ENCODE peak calls at places on chromosomes 1 and 21, in ten cellular contexts. R is endothelial cell of umbilical vein, O is AG10803, M is activated B cell treated with CpG ODN at 0.5 μM for 24 hours, W is mucosa of descending colon, A is thoracic aorta, J is fibroblast of the aortic adventitia, F is mesothelial cell of epicardium, D is esophagus muscularis mucosa, Z is RWPE1. H is an unnamed sample.

GRCh38 chr1:232968396-232968795 is 18.0 kb downstream of the NTPCR start:
- DNase-seq in R (no peak), O (no peak), M (no peak), W (no peak), A (no peak), J (no peak), F (no peak), D (no peak), Z (no peak), H (no peak)

GRCh38 chr1:21065851-21066250 is 110.8 kb downstream of the EIF4G3 start:
- DNase-seq in R (no peak), O (no peak), M (no peak), W (no peak), A (no peak), J (no peak), F (no peak), D (no peak), Z (no peak), H (no peak)

GRCh38 chr1:12398479-12398878 is 168.6 kb downstream of the VPS13D start:
- DNase-seq in R (no peak), O (no peak), M (no peak), W (no peak), A (no peak), J (no peak), F (no peak), D (no peak), Z (no peak), H (no peak)

GRCh38 chr21:46161180-46161799 is 5.9 kb upstream of the FTCD start:
- DNase-seq in R (no peak), O (no peak), M (peak), W (no peak), A (no peak), J (no peak), F (no peak), D (no peak), Z (no peak), H (no peak)

GRCh38 chr1:19204665-19205266 is 5.3 kb downstream of the UBR4 start:
- DNase-seq in R (no peak), O (no peak), M (no peak), W (no peak), A (no peak), J (peak), F (no peak), D (no peak), Z (no peak), H (no peak)

GRCh38 chr1:109880961-109881894 is 29.4 kb upstream of the CSF1 start:
- DNase-seq in R (no peak), O (no peak), M (no peak), W (no peak), A (no peak), J (peak), F (no peak), D (no peak), Z (no peak), H (no peak)

GRCh38 chr1:110850632-110851031 is 22.3 kb upstream of the CD53 start:
- DNase-seq in R (no peak), O (no peak), M (no peak), W (no peak), A (no peak), J (no peak), F (no peak), D (no peak), Z (no peak), H (no peak)

GRCh38 chr1:203177471-203178039 is 1.9 kb upstream of the MYBPH start:
- DNase-seq in R (no peak), O (peak), M (no peak), W (no peak), A (no peak), J (peak), F (no peak), D (no peak), Z (no peak), H (no peak)

GRCh38 chr1:3676581-3677410 is 24.5 kb downstream of the TP73 start:
- DNase-seq in R (no peak), O (no peak), M (peak), W (no peak), A (no peak), J (no peak), F (no peak), D (no peak), Z (no peak), H (peak)

GRCh38 chr1:81920245-81920740 is 119.6 kb downstream of the ADGRL2 start:
- DNase-seq in R (no peak), O (peak), M (no peak), W (no peak), A (no peak), J (peak), F (peak), D (no peak), Z (no peak), H (peak)

GRCh38 chr21:34986561-34987533 is 62.3 kb downstream of the RUNX1 start:
- DNase-seq in R (no peak), O (peak), M (peak), W (peak), A (no peak), J (peak), F (no peak), D (no peak), Z (no peak), H (no peak)

GRCh38 chr1:218346391-218347204 is 1.5 kb downstream of the TGFB2 start:
- DNase-seq in R (peak), O (peak), M (peak), W (no peak), A (no peak), J (peak), F (no peak), D (no peak), Z (peak), H (peak)

GRCh38 chr1:227999056-227999930 is 7.5 kb upstream of the WNT3A start:
- DNase-seq in R (peak), O (peak), M (peak), W (peak), A (no peak), J (peak), F (peak), D (no peak), Z (peak), H (peak)

GRCh38 chr1:29555043-29555620 is 318.8 kb downstream of the PTPRU start:
- DNase-seq in R (no peak), O (no peak), M (no peak), W (no peak), A (no peak), J (no peak), F (peak), D (no peak), Z (no peak), H (no peak)

GRCh38 chr1:24165500-24165899 is 21.6 kb downstream of the IFNLR1 start:
- DNase-seq in R (no peak), O (no peak), M (no peak), W (no peak), A (no peak), J (no peak), F (no peak), D (no peak), Z (no peak), H (no peak)

GRCh38 chr1:36712151-36712550 is 229.4 kb upstream of the CSF3R start:
- DNase-seq in R (no peak), O (no peak), M (no peak), W (no peak), A (no peak), J (no peak), F (no peak), D (no peak), Z (no peak), H (no peak)

GRCh38 chr1:61337471-61337870 is 255.1 kb downstream of the NFIA start:
- DNase-seq in R (peak), O (peak), M (no peak), W (no peak), A (no peak), J (peak), F (no peak), D (no peak), Z (no peak), H (no peak)

GRCh38 chr1:16392740-16393139 is 25.7 kb downstream of the SZRD1 start:
- DNase-seq in R (no peak), O (no peak), M (no peak), W (no peak), A (no peak), J (peak), F (no peak), D (no peak), Z (no peak), H (no peak)

GRCh38 chr1:8985915-8986813 is 40.1 kb downstream of the SLC2A7 start:
- DNase-seq in R (peak), O (peak), M (no peak), W (peak), A (peak), J (peak), F (no peak), D (no peak), Z (peak), H (no peak)

GRCh38 chr1:246533371-246533905 is 26.4 kb upstream of the SMYD3 start:
- DNase-seq in R (no peak), O (no peak), M (no peak), W (no peak), A (no peak), J (no peak), F (no peak), D (no peak), Z (no peak), H (no peak)

GRCh38 chr1:43688594-43689000 is 18.7 kb upstream of the ST3GAL3 start:
- DNase-seq in R (peak), O (peak), M (no peak), W (no peak), A (no peak), J (peak), F (no peak), D (no peak), Z (no peak), H (no peak)

GRCh38 chr1:200558866-200559459 is 61.6 kb downstream of the KIF14 start:
- DNase-seq in R (peak), O (peak), M (no peak), W (peak), A (no peak), J (peak), F (no peak), D (no peak), Z (peak), H (no peak)

GRCh38 chr1:245710961-245711903 is 556.4 kb downstream of the KIF26B start:
- DNase-seq in R (no peak), O (no peak), M (no peak), W (no peak), A (no peak), J (no peak), F (no peak), D (peak), Z (no peak), H (no peak)

GRCh38 chr1:220457982-220458381 is 70.0 kb upstream of the MARK1 start:
- DNase-seq in R (peak), O (no peak), M (no peak), W (no peak), A (no peak), J (no peak), F (no peak), D (peak), Z (no peak), H (no peak)

GRCh38 chr1:218498061-218498938 is 153.2 kb downstream of the TGFB2 start:
- DNase-seq in R (peak), O (peak), M (no peak), W (no peak), A (no peak), J (peak), F (no peak), D (no peak), Z (no peak), H (no peak)

GRCh38 chr1:175062339-175062738 is 5.3 kb upstream of the TNN start:
- DNase-seq in R (no peak), O (no peak), M (no peak), W (no peak), A (no peak), J (no peak), F (no peak), D (no peak), Z (no peak), H (no peak)

GRCh38 chr1:60895167-60896124 is 186.9 kb upstream of the NFIA start:
- DNase-seq in R (no peak), O (no peak), M (no peak), W (no peak), A (no peak), J (peak), F (no peak), D (no peak), Z (no peak), H (no peak)

GRCh38 chr1:115453666-115454065 is 115.6 kb upstream of the NGF start:
- DNase-seq in R (no peak), O (no peak), M (no peak), W (no peak), A (no peak), J (no peak), F (no peak), D (no peak), Z (no peak), H (no peak)

GRCh38 chr21:45555251-45555556 is 13.0 kb upstream of the SLC19A1 start:
- DNase-seq in R (no peak), O (no peak), M (no peak), W (no peak), A (no peak), J (no peak), F (no peak), D (no peak), Z (peak), H (no peak)

GRCh38 chr1:155184835-155185782 is 11.5 kb downstream of the TRIM46 start:
- DNase-seq in R (no peak), O (no peak), M (peak), W (no peak), A (no peak), J (no peak), F (no peak), D (no peak), Z (no peak), H (no peak)

GRCh38 chr1:54172614-54173312 is 20.0 kb upstream of the CDCP2 start:
- DNase-seq in R (peak), O (peak), M (no peak), W (no peak), A (no peak), J (no peak), F (no peak), D (no peak), Z (no peak), H (no peak)

GRCh38 chr1:91624331-91624730 is 123.7 kb downstream of the CDC7 start:
- DNase-seq in R (no peak), O (no peak), M (no peak), W (no peak), A (no peak), J (no peak), F (no peak), D (no peak), Z (no peak), H (no peak)
- TF ChIP-seq CTCF in R (no peak), O (no peak), M (no peak), W (no peak), A (no peak), J (no peak), F (no peak), D (no peak), Z (no peak), H (no peak)

DNA sequence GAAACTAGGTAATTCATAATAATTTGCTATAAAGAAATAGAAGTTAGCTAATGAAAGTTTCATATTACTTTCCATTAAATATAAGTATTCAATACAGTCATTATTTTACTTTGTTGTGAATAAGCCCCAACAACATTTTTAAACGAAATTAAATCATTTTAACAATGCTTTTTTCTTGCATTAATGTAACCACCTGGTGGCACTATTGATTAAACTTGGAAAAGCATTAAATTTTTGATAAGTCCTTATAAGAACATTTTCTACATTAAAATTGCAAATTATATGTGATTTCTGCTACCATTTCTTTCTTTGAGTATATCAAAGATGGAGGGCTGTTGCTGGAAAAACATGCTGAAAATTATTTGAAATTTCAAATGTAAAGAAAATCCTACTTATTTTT is 918.8 kb upstream of the TMPRSS15 start:
- DNase-seq in R (no peak), O (no peak), M (no peak), W (no peak), A (no peak), J (no peak), F (no peak), D (no peak), Z (no peak), H (no peak)
- TF ChIP-seq CTCF in R (no peak), O (no peak), M (no peak), W (no peak), A (no peak), J (no peak), F (peak), D (no peak), Z (peak), H (no peak)

GRCh38 chr1:45843474-45843905 is 40.1 kb downstream of the MAST2 start:
- DNase-seq in R (peak), O (peak), M (no peak), W (no peak), A (no peak), J (peak), F (no peak), D (no peak), Z (peak), H (no peak)
- TF ChIP-seq CTCF in R (no peak), O (peak), M (no peak), W (no peak), A (no peak), J (peak), F (no peak), D (no peak), Z (peak), H (no peak)

GRCh38 chr1:117339866-117340357 is 27.3 kb upstream of the MAN1A2 start:
- DNase-seq in R (peak), O (peak), M (no peak), W (peak), A (no peak), J (peak), F (no peak), D (no peak), Z (peak), H (no peak)
- TF ChIP-seq CTCF in R (no peak), O (no peak), M (no peak), W (no peak), A (no peak), J (no peak), F (no peak), D (no peak), Z (no peak), H (no peak)

DNA sequence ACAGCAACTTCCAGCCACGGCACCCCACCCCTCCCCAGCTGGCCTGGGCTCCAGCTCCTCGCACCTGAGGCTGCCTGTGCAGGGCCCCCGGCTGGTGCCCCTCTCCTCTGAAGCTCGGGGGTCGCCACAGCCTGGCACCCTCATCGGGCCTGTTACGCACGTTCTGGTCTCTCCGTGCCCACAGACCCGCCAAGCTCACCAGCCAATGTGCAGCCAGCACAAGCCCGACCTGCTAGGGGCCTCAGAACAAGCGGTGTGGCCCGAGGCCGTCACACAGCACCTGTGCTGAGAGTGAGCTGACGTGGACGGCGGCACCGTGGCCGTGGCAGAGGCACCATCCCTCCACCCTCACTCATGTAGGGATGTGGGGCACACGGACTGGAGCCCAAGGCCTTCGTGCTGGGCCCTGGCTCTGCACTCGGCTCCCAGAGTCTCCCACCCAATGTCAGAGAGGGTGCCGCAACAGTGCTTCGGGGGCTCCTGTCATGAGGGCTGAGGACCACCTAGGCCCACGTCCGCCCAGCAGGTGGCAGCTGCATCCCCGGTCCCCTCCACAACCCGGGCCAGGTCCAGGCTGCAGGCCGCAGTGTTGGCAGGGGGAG is 4.4 kb upstream of the SAMD11 start:
- DNase-seq in R (no peak), O (no peak), M (no peak), W (no peak), A (no peak), J (no peak), F (no peak), D (no peak), Z (no peak), H (peak)
- TF ChIP-seq CTCF in R (no peak), O (no peak), M (no peak), W (no peak), A (no peak), J (no peak), F (no peak), D (no peak), Z (no peak), H (peak)

GRCh38 chr1:31687601-31688000 is 16.2 kb downstream of the COL16A1 start:
- DNase-seq in R (no peak), O (no peak), M (no peak), W (no peak), A (no peak), J (no peak), F (no peak), D (no peak), Z (no peak), H (no peak)

GRCh38 chr1:31679676-31680230 is 24.1 kb downstream of the COL16A1 start:
- DNase-seq in R (no peak), O (no peak), M (no peak), W (no peak), A (no peak), J (no peak), F (no peak), D (no peak), Z (no peak), H (no peak)

GRCh38 chr1:31688233-31688918 is 15.4 kb downstream of the COL16A1 start:
- DNase-seq in R (no peak), O (no peak), M (no peak), W (no peak), A (no peak), J (no peak), F (no peak), D (no peak), Z (no peak), H (no peak)

GRCh38 chr1:31681421-31681820 is 22.4 kb downstream of the COL16A1 start:
- DNase-seq in R (no peak), O (no peak), M (no peak), W (no peak), A (no peak), J (no peak), F (no peak), D (no peak), Z (no peak), H (no peak)

GRCh38 chr1:31683997-31684396 is 19.8 kb downstream of the COL16A1 start:
- DNase-seq in R (no peak), O (no peak), M (no peak), W (peak), A (no peak), J (no peak), F (no peak), D (no peak), Z (no peak), H (no peak)
- TF ChIP-seq CTCF in R (peak), O (peak), M (no peak), W (peak), A (peak), J (peak), F (no peak), D (no peak), Z (no peak), H (peak)

DNA sequence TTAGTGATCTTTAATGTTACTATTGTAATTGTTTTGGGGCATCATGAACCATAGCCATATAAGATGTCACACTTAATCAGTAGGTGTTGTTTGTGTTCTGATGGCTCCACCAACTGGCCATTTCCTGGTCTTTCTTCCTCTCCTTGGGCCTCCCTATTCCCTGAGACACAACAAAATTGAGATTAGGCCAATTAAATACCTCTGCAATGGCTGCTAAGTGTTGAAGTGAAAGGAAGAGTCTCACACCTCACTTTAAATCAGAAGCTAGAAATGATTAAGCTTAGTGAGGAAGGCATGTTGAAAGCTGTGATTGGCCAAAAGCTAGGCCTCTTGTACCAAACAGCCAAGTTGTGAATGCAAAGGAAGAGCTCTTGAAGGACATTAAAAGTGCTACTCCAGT is 30.7 kb downstream of the PPP2R5A start:
- DNase-seq in R (peak), O (peak), M (no peak), W (peak), A (no peak), J (peak), F (no peak), D (no peak), Z (no peak), H (no peak)
- TF ChIP-seq CTCF in R (no peak), O (peak), M (no peak), W (no peak), A (no peak), J (peak), F (no peak), D (peak), Z (peak), H (no peak)

DNA sequence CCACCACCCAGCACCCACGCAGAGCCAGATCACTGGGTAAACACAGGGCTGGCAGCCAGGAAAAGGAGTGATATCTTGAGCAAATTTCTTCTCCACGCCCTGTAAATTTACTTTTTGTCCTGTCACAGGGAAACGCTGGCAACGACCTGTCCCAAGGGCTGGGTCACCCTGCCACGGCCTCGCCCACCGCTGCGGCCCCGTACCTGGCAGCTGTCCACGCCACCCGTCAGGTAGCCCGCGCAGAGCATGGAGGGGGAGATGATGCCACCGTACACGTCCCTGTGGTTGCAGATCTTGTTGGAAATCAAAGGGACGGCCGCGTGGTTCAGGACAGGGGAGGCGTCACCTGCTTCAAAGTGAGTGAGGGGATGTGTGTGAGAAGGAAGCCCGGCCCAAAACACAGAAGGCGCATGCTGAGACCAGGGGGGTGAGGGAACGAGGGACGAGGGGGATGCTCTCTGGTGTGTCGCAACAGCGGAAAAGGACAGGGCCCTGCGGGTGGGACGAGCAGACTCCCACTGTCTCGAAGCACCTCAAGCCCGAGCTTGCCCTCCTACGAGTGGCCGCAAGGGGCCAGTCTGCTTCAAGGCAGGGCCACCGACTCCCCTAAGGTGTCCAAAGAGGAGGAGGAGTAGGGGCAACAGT is 10.1 kb upstream of the TFF1 start:
- DNase-seq in R (no peak), O (no peak), M (no peak), W (peak), A (no peak), J (no peak), F (no peak), D (no peak), Z (no peak), H (no peak)
- TF ChIP-seq CTCF in R (no peak), O (no peak), M (no peak), W (no peak), A (no peak), J (no peak), F (no peak), D (no peak), Z (no peak), H (no peak)